ENCODE peak calls at places on chromosomes 13 and 19, in eight cellular contexts. N, C, I, E, G, Z, F and P are unnamed samples.

GRCh38 chr19:16075430-16076153 is 703 bp upstream of the TPM4 start:
- DNase-seq in N (no peak), C (peak; percentile 63), I (peak; percentile 57), E (no peak), G (peak; percentile 19), Z (no peak), F (no peak), P (no peak)

GRCh38 chr13:29679357-29680050 is 84.0 kb upstream of the SLC7A1 start:
- DNase-seq in N (no peak), C (no peak), I (no peak), E (no peak), G (no peak), Z (no peak), F (no peak), P (no peak)

GRCh38 chr19:4909172-4909896 is at the start of gene UHRF1:
- DNase-seq in N (no peak), C (no peak), I (peak; percentile 12), E (no peak), G (no peak), Z (peak; percentile 82), F (peak; percentile 26), P (peak; percentile 79)

GRCh38 chr19:43773725-43774102 is 7.1 kb downstream of the KCNN4 start:
- DNase-seq in N (no peak), C (no peak), I (no peak), E (no peak), G (no peak), Z (no peak), F (no peak), P (no peak)

GRCh38 chr13:28586585-28587540 is 72.1 kb upstream of the POMP start:
- DNase-seq in N (no peak), C (no peak), I (no peak), E (no peak), G (no peak), Z (no peak), F (no peak), P (no peak)

GRCh38 chr19:36182612-36183454 is 30.6 kb upstream of the COX7A1 start:
- DNase-seq in N (no peak), C (no peak), I (peak; percentile 14), E (peak; percentile 9), G (no peak), Z (no peak), F (no peak), P (no peak)

GRCh38 chr19:12665281-12665573 is 1.3 kb downstream of the MAN2B1 start:
- DNase-seq in N (no peak), C (no peak), I (no peak), E (no peak), G (peak; percentile 60), Z (no peak), F (no peak), P (peak; percentile 19)

GRCh38 chr19:18225702-18226468 is at the start of gene PDE4C:
- DNase-seq in N (no peak), C (no peak), I (no peak), E (no peak), G (no peak), Z (no peak), F (peak; percentile 42), P (no peak)

GRCh38 chr13:97021241-97021640 is 27.0 kb upstream of the OXGR1 start:
- DNase-seq in N (no peak), C (no peak), I (no peak), E (no peak), G (no peak), Z (no peak), F (no peak), P (no peak)

GRCh38 chr19:9914315-9915207 is 21.8 kb downstream of the OLFM2 start:
- DNase-seq in N (no peak), C (peak; percentile 72), I (peak; percentile 85), E (peak; percentile 55), G (peak; percentile 85), Z (peak; percentile 95), F (peak; percentile 90), P (peak; percentile 58)

GRCh38 chr13:33455291-33455690 is 169.7 kb upstream of the STARD13 start:
- DNase-seq in N (no peak), C (no peak), I (no peak), E (peak; percentile 11), G (no peak), Z (no peak), F (no peak), P (no peak)

GRCh38 chr13:74246398-74246975 is 112.3 kb upstream of the KLF12 start:
- DNase-seq in N (no peak), C (peak; percentile 58), I (no peak), E (no peak), G (no peak), Z (no peak), F (no peak), P (no peak)

GRCh38 chr19:50300814-50301606 is 28.2 kb downstream of the KCNC3 start:
- DNase-seq in N (no peak), C (no peak), I (peak; percentile 10), E (peak; percentile 2), G (no peak), Z (no peak), F (peak; percentile 79), P (peak; percentile 35)

GRCh38 chr13:45658586-45659235 is 43.2 kb upstream of the ERICH6B start:
- DNase-seq in N (no peak), C (no peak), I (peak; percentile 12), E (peak; percentile 58), G (no peak), Z (no peak), F (no peak), P (no peak)

GRCh38 chr19:38634757-38635482 is 12.5 kb upstream of the ACTN4 start:
- DNase-seq in N (no peak), C (peak; percentile 90), I (peak; percentile 61), E (no peak), G (peak; percentile 78), Z (peak; percentile 84), F (peak; percentile 79), P (peak; percentile 66)

GRCh38 chr19:18769989-18770528 is 21.0 kb downstream of the COMP start:
- DNase-seq in N (no peak), C (no peak), I (no peak), E (no peak), G (no peak), Z (no peak), F (no peak), P (no peak)

GRCh38 chr13:65499251-65499650 is 1730.9 kb downstream of the PCDH9 start:
- DNase-seq in N (no peak), C (no peak), I (no peak), E (peak; percentile 14), G (no peak), Z (no peak), F (no peak), P (no peak)

GRCh38 chr19:47421844-47422395 is 2.6 kb upstream of the MEIS3 start:
- DNase-seq in N (no peak), C (no peak), I (no peak), E (no peak), G (no peak), Z (peak; percentile 47), F (no peak), P (no peak)

GRCh38 chr19:584240-585001 is 5.3 kb upstream of the HCN2 start:
- DNase-seq in N (no peak), C (no peak), I (peak; percentile 63), E (no peak), G (peak; percentile 77), Z (peak; percentile 91), F (peak; percentile 76), P (peak; percentile 50)

GRCh38 chr13:98454389-98454881 is 122.5 kb downstream of the STK24 start:
- DNase-seq in N (no peak), C (no peak), I (peak; percentile 95), E (peak; percentile 91), G (no peak), Z (no peak), F (peak; percentile 84), P (no peak)

GRCh38 chr19:17807731-17808316 is 12.9 kb downstream of the B3GNT3 start:
- DNase-seq in N (no peak), C (no peak), I (no peak), E (no peak), G (peak; percentile 47), Z (no peak), F (no peak), P (no peak)

GRCh38 chr13:79225487-79226232 is 180.4 kb downstream of the RBM26 start:
- DNase-seq in N (no peak), C (no peak), I (peak; percentile 6), E (no peak), G (no peak), Z (no peak), F (no peak), P (no peak)

GRCh38 chr19:6532244-6532999 is 1.6 kb downstream of the TNFSF9 start:
- DNase-seq in N (no peak), C (no peak), I (no peak), E (no peak), G (no peak), Z (no peak), F (no peak), P (peak; percentile 36)

GRCh38 chr13:94702181-94703041 is 9.9 kb downstream of the SOX21 start:
- DNase-seq in N (no peak), C (no peak), I (no peak), E (no peak), G (no peak), Z (no peak), F (no peak), P (no peak)

GRCh38 chr13:112042496-112042895 is 24.5 kb upstream of the SOX1 start:
- DNase-seq in N (no peak), C (no peak), I (no peak), E (no peak), G (no peak), Z (no peak), F (no peak), P (no peak)